ENCODE peak calls at places on chromosome 1, in nine cellular contexts. One of them, this sample, is unnamed.

GRCh38 chr1:232468249-232468648 is 161.7 kb downstream of the SIPA1L2 start:
- DNase-seq in neural crest cell: no peak
- DNase-seq in left ventricle myocardium inferior: no peak
- DNase-seq in testis: no peak
- DNase-seq in endodermal cell: no peak
- DNase-seq in nephron progenitor cell: no peak
- DNase-seq in prostate gland: no peak
- DNase-seq in AG09319: no peak
- DNase-seq in fibroblast of lung: no peak
- DNase-seq in this sample: no peak

GRCh38 chr1:65979145-65979544 is 186.4 kb downstream of the PDE4B start:
- DNase-seq in neural crest cell: peak
- DNase-seq in left ventricle myocardium inferior: no peak
- DNase-seq in testis: peak
- DNase-seq in endodermal cell: no peak
- DNase-seq in nephron progenitor cell: no peak
- DNase-seq in prostate gland: no peak
- DNase-seq in AG09319: no peak
- DNase-seq in fibroblast of lung: peak
- DNase-seq in this sample: no peak

GRCh38 chr1:99619583-99619982 is 26.3 kb upstream of the PALMD start:
- DNase-seq in neural crest cell: no peak
- DNase-seq in left ventricle myocardium inferior: no peak
- DNase-seq in testis: no peak
- DNase-seq in endodermal cell: no peak
- DNase-seq in nephron progenitor cell: no peak
- DNase-seq in prostate gland: no peak
- DNase-seq in AG09319: no peak
- DNase-seq in fibroblast of lung: no peak
- DNase-seq in this sample: no peak

GRCh38 chr1:205458777-205459566 is 3.1 kb upstream of the BLACAT1 start:
- DNase-seq in neural crest cell: peak
- DNase-seq in left ventricle myocardium inferior: no peak
- DNase-seq in testis: no peak
- DNase-seq in endodermal cell: peak
- DNase-seq in nephron progenitor cell: peak
- DNase-seq in prostate gland: no peak
- DNase-seq in AG09319: no peak
- DNase-seq in fibroblast of lung: peak
- DNase-seq in this sample: no peak

GRCh38 chr1:178928041-178928440 is 57.2 kb upstream of the ANGPTL1 start:
- DNase-seq in neural crest cell: no peak
- DNase-seq in left ventricle myocardium inferior: no peak
- DNase-seq in testis: no peak
- DNase-seq in endodermal cell: no peak
- DNase-seq in nephron progenitor cell: no peak
- DNase-seq in prostate gland: no peak
- DNase-seq in AG09319: no peak
- DNase-seq in fibroblast of lung: no peak
- DNase-seq in this sample: no peak

GRCh38 chr1:57204942-57205787 is 218.7 kb downstream of the DAB1 start:
- DNase-seq in neural crest cell: no peak
- DNase-seq in left ventricle myocardium inferior: no peak
- DNase-seq in testis: no peak
- DNase-seq in endodermal cell: peak
- DNase-seq in nephron progenitor cell: no peak
- DNase-seq in prostate gland: no peak
- DNase-seq in AG09319: no peak
- DNase-seq in fibroblast of lung: no peak
- DNase-seq in this sample: no peak

GRCh38 chr1:47507921-47508894 is 70.4 kb downstream of the FOXD2 start:
- DNase-seq in neural crest cell: peak
- DNase-seq in left ventricle myocardium inferior: peak
- DNase-seq in testis: peak
- DNase-seq in endodermal cell: peak
- DNase-seq in nephron progenitor cell: peak
- DNase-seq in prostate gland: peak
- DNase-seq in AG09319: no peak
- DNase-seq in fibroblast of lung: no peak
- DNase-seq in this sample: no peak

GRCh38 chr1:200625381-200625824 is 4.9 kb upstream of the KIF14 start:
- DNase-seq in neural crest cell: no peak
- DNase-seq in left ventricle myocardium inferior: no peak
- DNase-seq in testis: no peak
- DNase-seq in endodermal cell: no peak
- DNase-seq in nephron progenitor cell: no peak
- DNase-seq in prostate gland: no peak
- DNase-seq in AG09319: no peak
- DNase-seq in fibroblast of lung: peak
- DNase-seq in this sample: no peak

GRCh38 chr1:31725777-31726535 is 22.1 kb upstream of the COL16A1 start:
- DNase-seq in neural crest cell: no peak
- DNase-seq in left ventricle myocardium inferior: no peak
- DNase-seq in testis: no peak
- DNase-seq in endodermal cell: no peak
- DNase-seq in nephron progenitor cell: no peak
- DNase-seq in prostate gland: no peak
- DNase-seq in AG09319: no peak
- DNase-seq in fibroblast of lung: no peak
- DNase-seq in this sample: no peak

GRCh38 chr1:54120698-54121481 is 31.9 kb downstream of the CDCP2 start:
- DNase-seq in neural crest cell: no peak
- DNase-seq in left ventricle myocardium inferior: no peak
- DNase-seq in testis: no peak
- DNase-seq in endodermal cell: no peak
- DNase-seq in nephron progenitor cell: no peak
- DNase-seq in prostate gland: no peak
- DNase-seq in AG09319: no peak
- DNase-seq in fibroblast of lung: no peak
- DNase-seq in this sample: no peak

DNA sequence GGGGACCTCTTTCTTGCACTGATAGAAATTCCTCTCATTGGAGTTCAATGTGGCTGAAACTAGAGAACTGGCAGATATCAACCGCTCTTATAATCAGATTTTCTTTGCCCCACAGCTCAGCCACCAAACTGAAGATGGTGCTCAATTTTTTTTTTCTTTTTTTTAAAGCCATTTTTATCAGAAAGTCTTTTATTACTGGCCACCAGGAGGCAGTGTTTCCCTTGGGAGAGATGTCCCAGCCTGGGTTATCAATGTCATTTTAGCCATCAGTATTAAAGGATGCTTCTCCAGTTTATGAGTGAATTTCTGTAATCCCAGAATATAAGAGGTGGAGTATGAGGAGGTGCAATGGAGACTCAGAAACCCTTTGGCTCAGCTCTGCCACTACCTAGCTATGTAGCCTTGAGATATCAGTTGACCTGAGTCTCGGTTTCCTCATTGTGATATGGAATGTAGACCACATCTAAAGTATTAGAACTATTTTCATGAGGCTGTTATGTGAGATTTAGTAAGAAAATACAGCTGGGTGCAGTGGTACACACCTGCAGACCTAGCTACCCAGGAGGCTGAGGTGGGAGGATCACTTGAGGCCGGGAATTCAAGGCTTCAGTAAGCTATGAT is 27.6 kb downstream of the CD244 start:
- DNase-seq in neural crest cell: peak
- DNase-seq in left ventricle myocardium inferior: no peak
- DNase-seq in testis: no peak
- DNase-seq in endodermal cell: no peak
- DNase-seq in nephron progenitor cell: peak
- DNase-seq in prostate gland: peak
- DNase-seq in AG09319: no peak
- DNase-seq in fibroblast of lung: peak
- DNase-seq in this sample: no peak
- TF ChIP-seq CTCF in neural crest cell: peak
- TF ChIP-seq CTCF in left ventricle myocardium inferior: peak
- TF ChIP-seq CTCF in testis: peak
- TF ChIP-seq CTCF in endodermal cell: peak
- TF ChIP-seq CTCF in nephron progenitor cell: peak
- TF ChIP-seq CTCF in prostate gland: peak
- TF ChIP-seq CTCF in AG09319: peak
- TF ChIP-seq CTCF in fibroblast of lung: peak
- TF ChIP-seq CTCF in this sample: no peak

DNA sequence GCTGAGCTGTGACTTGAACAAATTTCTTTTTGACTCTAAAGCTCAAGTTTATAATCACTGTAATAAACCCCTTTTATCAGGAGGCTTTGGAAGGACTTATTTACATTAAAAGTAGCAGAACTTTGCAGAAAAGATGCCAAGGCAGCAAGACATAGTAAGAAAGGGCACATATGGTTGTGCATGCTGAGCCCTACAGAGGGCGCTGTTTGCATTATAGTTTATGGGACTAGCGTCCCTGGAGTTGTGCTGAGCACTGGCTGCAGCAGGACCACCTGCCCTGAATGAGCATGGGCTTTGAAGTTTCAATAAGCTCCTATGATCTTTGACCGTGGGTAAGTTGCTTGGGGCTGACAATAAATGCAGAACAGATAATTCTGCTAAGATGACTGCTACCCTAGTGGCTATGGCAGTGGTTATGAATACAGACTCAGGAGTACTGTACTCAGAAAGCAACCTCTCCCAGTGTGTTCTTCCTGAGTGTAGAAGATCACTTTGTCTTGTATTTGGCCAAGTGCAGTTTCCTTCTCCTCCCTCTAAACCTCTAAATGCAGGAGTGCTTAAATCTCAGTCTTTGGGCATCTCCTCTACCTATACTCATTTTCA is 45.4 kb upstream of the USP1 start:
- DNase-seq in neural crest cell: peak
- DNase-seq in left ventricle myocardium inferior: no peak
- DNase-seq in testis: peak
- DNase-seq in endodermal cell: peak
- DNase-seq in nephron progenitor cell: peak
- DNase-seq in prostate gland: no peak
- DNase-seq in AG09319: no peak
- DNase-seq in fibroblast of lung: peak
- DNase-seq in this sample: no peak
- TF ChIP-seq CTCF in neural crest cell: peak
- TF ChIP-seq CTCF in left ventricle myocardium inferior: peak
- TF ChIP-seq CTCF in testis: peak
- TF ChIP-seq CTCF in endodermal cell: peak
- TF ChIP-seq CTCF in nephron progenitor cell: peak
- TF ChIP-seq CTCF in prostate gland: no peak
- TF ChIP-seq CTCF in AG09319: peak
- TF ChIP-seq CTCF in fibroblast of lung: peak
- TF ChIP-seq CTCF in this sample: no peak

GRCh38 chr1:2095981-2096736 is 45.9 kb downstream of the PRKCZ start:
- DNase-seq in neural crest cell: no peak
- DNase-seq in left ventricle myocardium inferior: no peak
- DNase-seq in testis: no peak
- DNase-seq in endodermal cell: no peak
- DNase-seq in nephron progenitor cell: no peak
- DNase-seq in prostate gland: no peak
- DNase-seq in AG09319: no peak
- DNase-seq in fibroblast of lung: no peak
- DNase-seq in this sample: no peak

GRCh38 chr1:2093055-2093454 is 42.8 kb downstream of the PRKCZ start:
- DNase-seq in neural crest cell: no peak
- DNase-seq in left ventricle myocardium inferior: no peak
- DNase-seq in testis: no peak
- DNase-seq in endodermal cell: no peak
- DNase-seq in nephron progenitor cell: no peak
- DNase-seq in prostate gland: no peak
- DNase-seq in AG09319: no peak
- DNase-seq in fibroblast of lung: no peak
- DNase-seq in this sample: no peak

GRCh38 chr1:2093636-2094035 is 43.4 kb downstream of the PRKCZ start:
- DNase-seq in neural crest cell: no peak
- DNase-seq in left ventricle myocardium inferior: no peak
- DNase-seq in testis: no peak
- DNase-seq in endodermal cell: no peak
- DNase-seq in nephron progenitor cell: no peak
- DNase-seq in prostate gland: no peak
- DNase-seq in AG09319: no peak
- DNase-seq in fibroblast of lung: no peak
- DNase-seq in this sample: no peak

GRCh38 chr1:2097386-2098300 is 47.4 kb downstream of the PRKCZ start:
- DNase-seq in neural crest cell: no peak
- DNase-seq in left ventricle myocardium inferior: no peak
- DNase-seq in testis: no peak
- DNase-seq in endodermal cell: no peak
- DNase-seq in nephron progenitor cell: no peak
- DNase-seq in prostate gland: no peak
- DNase-seq in AG09319: no peak
- DNase-seq in fibroblast of lung: no peak
- DNase-seq in this sample: no peak

DNA sequence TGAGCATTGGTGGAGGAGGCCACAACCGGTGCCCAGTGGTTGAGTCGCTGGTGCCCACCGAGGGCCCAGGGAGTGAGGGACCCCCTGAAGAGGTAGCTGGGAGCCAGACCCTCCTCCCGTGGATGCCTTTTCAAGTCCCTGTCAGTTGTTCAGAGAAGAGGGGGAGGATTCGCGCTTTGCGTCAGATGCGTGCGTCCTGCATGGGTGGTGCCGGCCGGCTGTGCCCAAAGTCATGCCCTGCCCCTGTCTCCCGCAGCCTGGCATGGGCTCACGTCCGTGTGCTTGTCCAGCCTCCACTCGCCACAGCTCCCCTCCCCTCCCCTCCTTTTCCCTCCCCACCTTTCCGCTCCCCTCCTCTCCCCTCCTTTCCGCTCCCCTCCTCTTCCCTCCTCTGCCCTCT is 45.2 kb downstream of the PRKCZ start:
- DNase-seq in neural crest cell: no peak
- DNase-seq in left ventricle myocardium inferior: no peak
- DNase-seq in testis: no peak
- DNase-seq in endodermal cell: no peak
- DNase-seq in nephron progenitor cell: no peak
- DNase-seq in prostate gland: no peak
- DNase-seq in AG09319: no peak
- DNase-seq in fibroblast of lung: no peak
- DNase-seq in this sample: no peak
- TF ChIP-seq CTCF in neural crest cell: no peak
- TF ChIP-seq CTCF in left ventricle myocardium inferior: no peak
- TF ChIP-seq CTCF in testis: no peak
- TF ChIP-seq CTCF in endodermal cell: no peak
- TF ChIP-seq CTCF in nephron progenitor cell: no peak
- TF ChIP-seq CTCF in prostate gland: no peak
- TF ChIP-seq CTCF in AG09319: no peak
- TF ChIP-seq CTCF in fibroblast of lung: no peak
- TF ChIP-seq CTCF in this sample: no peak

DNA sequence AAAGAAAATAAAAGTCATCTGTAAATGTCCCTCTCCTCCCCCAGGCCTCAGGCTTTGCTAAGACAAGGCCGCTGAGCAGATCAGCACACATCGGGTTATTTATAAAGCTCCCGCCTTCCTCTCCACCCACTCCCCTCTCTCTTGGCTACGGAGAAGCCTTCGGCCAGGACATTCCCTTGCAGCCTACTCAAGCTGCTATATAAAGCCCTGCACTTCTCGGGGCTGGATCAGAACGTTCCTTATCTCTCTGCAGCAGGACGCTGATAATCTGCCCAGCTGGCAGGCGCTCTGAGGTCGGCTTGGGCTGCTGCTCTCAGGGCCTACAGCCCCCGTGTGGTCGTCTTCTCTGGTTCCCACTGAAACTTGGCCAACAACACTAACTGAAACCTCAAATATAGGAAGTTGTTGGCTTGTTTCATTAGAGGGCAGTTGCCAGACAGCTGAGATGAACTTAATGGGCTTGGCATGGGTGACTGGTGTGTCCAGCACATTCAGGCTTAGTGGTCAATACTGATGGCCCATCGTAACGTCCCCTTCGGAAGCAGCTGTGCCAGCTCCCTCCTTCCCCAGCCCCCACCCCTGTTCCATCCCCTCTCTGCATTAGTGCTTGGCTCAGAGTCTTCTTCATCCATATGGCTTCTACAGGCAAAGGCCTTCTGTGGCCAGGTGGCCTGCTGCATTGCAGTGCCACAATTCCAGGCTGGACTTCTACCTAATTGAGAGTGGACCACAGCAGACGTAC is 64.6 kb downstream of the IER5 start:
- DNase-seq in neural crest cell: no peak
- DNase-seq in left ventricle myocardium inferior: peak
- DNase-seq in testis: peak
- DNase-seq in endodermal cell: peak
- DNase-seq in nephron progenitor cell: peak
- DNase-seq in prostate gland: peak
- DNase-seq in AG09319: no peak
- DNase-seq in fibroblast of lung: peak
- DNase-seq in this sample: peak
- TF ChIP-seq CTCF in neural crest cell: peak
- TF ChIP-seq CTCF in left ventricle myocardium inferior: peak
- TF ChIP-seq CTCF in testis: no peak
- TF ChIP-seq CTCF in endodermal cell: peak
- TF ChIP-seq CTCF in nephron progenitor cell: no peak
- TF ChIP-seq CTCF in prostate gland: peak
- TF ChIP-seq CTCF in AG09319: peak
- TF ChIP-seq CTCF in fibroblast of lung: peak
- TF ChIP-seq CTCF in this sample: no peak

This sample was measured in activated B cell treated with CpG ODN at 0.5 μM for 24 hours.